ENCODE peak calls at places on chromosome 3, in nine cellular contexts. One of them, this sample, is unnamed.
A peak's percentile ranks its signal among the peaks of the same experiment; 100 is the strongest.

GRCh38 chr3:7800006-7800780 is 701.4 kb upstream of the LMCD1 start:
- DNase-seq in endodermal cell: no peak
- DNase-seq in MCF 10A: peak; percentile 4
- DNase-seq in psoas muscle: no peak
- DNase-seq in left lung: no peak
- DNase-seq in choroid plexus epithelial cell: peak; percentile 20
- DNase-seq in A549: no peak
- DNase-seq in RWPE1: no peak
- DNase-seq in lower leg skin: no peak
- DNase-seq in this sample: no peak

GRCh38 chr3:105274958-105275357 is 91.8 kb upstream of the ALCAM start:
- DNase-seq in RWPE1: peak; percentile 24
- DNase-seq in left lung: no peak
- DNase-seq in A549: no peak
- DNase-seq in psoas muscle: no peak
- DNase-seq in MCF 10A: peak; percentile 84
- DNase-seq in choroid plexus epithelial cell: peak; percentile 69
- DNase-seq in lower leg skin: no peak
- DNase-seq in endodermal cell: no peak
- DNase-seq in this sample: no peak

GRCh38 chr3:186902154-186902553 is 28.2 kb upstream of the ST6GAL1 start:
- DNase-seq in psoas muscle: no peak
- DNase-seq in choroid plexus epithelial cell: peak; percentile 86
- DNase-seq in MCF 10A: no peak
- DNase-seq in lower leg skin: no peak
- DNase-seq in endodermal cell: peak; percentile 67
- DNase-seq in RWPE1: no peak
- DNase-seq in A549: no peak
- DNase-seq in left lung: no peak
- DNase-seq in this sample: no peak

GRCh38 chr3:179765396-179765795 is 112.6 kb downstream of the USP13 start:
- DNase-seq in A549: no peak
- DNase-seq in choroid plexus epithelial cell: no peak
- DNase-seq in endodermal cell: no peak
- DNase-seq in psoas muscle: no peak
- DNase-seq in lower leg skin: no peak
- DNase-seq in MCF 10A: no peak
- DNase-seq in left lung: no peak
- DNase-seq in RWPE1: no peak
- DNase-seq in this sample: no peak

GRCh38 chr3:185489462-185489861 is 9.4 kb downstream of the TMEM41A start:
- DNase-seq in choroid plexus epithelial cell: no peak
- DNase-seq in left lung: no peak
- DNase-seq in RWPE1: no peak
- DNase-seq in endodermal cell: no peak
- DNase-seq in lower leg skin: no peak
- DNase-seq in psoas muscle: no peak
- DNase-seq in MCF 10A: no peak
- DNase-seq in A549: no peak
- DNase-seq in this sample: no peak

GRCh38 chr3:98188553-98188952 is 22.1 kb downstream of the OR5H15 start:
- DNase-seq in RWPE1: peak; percentile 9
- DNase-seq in A549: no peak
- DNase-seq in left lung: no peak
- DNase-seq in lower leg skin: no peak
- DNase-seq in MCF 10A: peak; percentile 29
- DNase-seq in choroid plexus epithelial cell: peak; percentile 15
- DNase-seq in psoas muscle: no peak
- DNase-seq in endodermal cell: no peak
- DNase-seq in this sample: no peak

GRCh38 chr3:69936266-69936665 is 63.3 kb upstream of the SAMMSON start:
- DNase-seq in endodermal cell: no peak
- DNase-seq in A549: no peak
- DNase-seq in RWPE1: no peak
- DNase-seq in lower leg skin: no peak
- DNase-seq in psoas muscle: no peak
- DNase-seq in left lung: no peak
- DNase-seq in choroid plexus epithelial cell: no peak
- DNase-seq in MCF 10A: no peak
- DNase-seq in this sample: no peak

GRCh38 chr3:160035757-160036156 is 47.1 kb downstream of the IL12A start:
- DNase-seq in endodermal cell: no peak
- DNase-seq in lower leg skin: no peak
- DNase-seq in A549: no peak
- DNase-seq in psoas muscle: no peak
- DNase-seq in MCF 10A: no peak
- DNase-seq in RWPE1: no peak
- DNase-seq in left lung: no peak
- DNase-seq in choroid plexus epithelial cell: no peak
- DNase-seq in this sample: no peak

GRCh38 chr3:61725851-61726333 is 164.5 kb downstream of the PTPRG start:
- DNase-seq in psoas muscle: no peak
- DNase-seq in left lung: no peak
- DNase-seq in RWPE1: no peak
- DNase-seq in lower leg skin: no peak
- DNase-seq in choroid plexus epithelial cell: peak; percentile 89
- DNase-seq in endodermal cell: peak; percentile 68
- DNase-seq in MCF 10A: peak; percentile 7
- DNase-seq in A549: no peak
- DNase-seq in this sample: no peak

GRCh38 chr3:52052831-52053306 is 3.5 kb downstream of the DUSP7 start:
- DNase-seq in RWPE1: peak; percentile 47
- DNase-seq in left lung: peak; percentile 92
- DNase-seq in endodermal cell: peak; percentile 94
- DNase-seq in psoas muscle: peak; percentile 92
- DNase-seq in MCF 10A: peak; percentile 87
- DNase-seq in lower leg skin: peak; percentile 96
- DNase-seq in A549: peak; percentile 38
- DNase-seq in choroid plexus epithelial cell: peak; percentile 78
- DNase-seq in this sample: peak; percentile 74

GRCh38 chr3:52055537-52056351 is 627 bp downstream of the DUSP7 start:
- DNase-seq in MCF 10A: no peak
- DNase-seq in psoas muscle: peak; percentile 79
- DNase-seq in left lung: no peak
- DNase-seq in lower leg skin: no peak
- DNase-seq in endodermal cell: peak; percentile 85
- DNase-seq in choroid plexus epithelial cell: peak; percentile 57
- DNase-seq in A549: peak; percentile 23
- DNase-seq in RWPE1: no peak
- DNase-seq in this sample: peak; percentile 64

GRCh38 chr3:52054689-52055511 is 1.5 kb downstream of the DUSP7 start:
- DNase-seq in A549: no peak
- DNase-seq in lower leg skin: no peak
- DNase-seq in RWPE1: no peak
- DNase-seq in endodermal cell: peak; percentile 80
- DNase-seq in left lung: no peak
- DNase-seq in MCF 10A: no peak
- DNase-seq in choroid plexus epithelial cell: no peak
- DNase-seq in psoas muscle: no peak
- DNase-seq in this sample: peak; percentile 26

GRCh38 chr3:52051444-52051843 is 4.9 kb downstream of the DUSP7 start:
- DNase-seq in endodermal cell: no peak
- DNase-seq in MCF 10A: no peak
- DNase-seq in psoas muscle: no peak
- DNase-seq in A549: no peak
- DNase-seq in left lung: no peak
- DNase-seq in RWPE1: no peak
- DNase-seq in lower leg skin: no peak
- DNase-seq in choroid plexus epithelial cell: no peak
- DNase-seq in this sample: no peak

DNA sequence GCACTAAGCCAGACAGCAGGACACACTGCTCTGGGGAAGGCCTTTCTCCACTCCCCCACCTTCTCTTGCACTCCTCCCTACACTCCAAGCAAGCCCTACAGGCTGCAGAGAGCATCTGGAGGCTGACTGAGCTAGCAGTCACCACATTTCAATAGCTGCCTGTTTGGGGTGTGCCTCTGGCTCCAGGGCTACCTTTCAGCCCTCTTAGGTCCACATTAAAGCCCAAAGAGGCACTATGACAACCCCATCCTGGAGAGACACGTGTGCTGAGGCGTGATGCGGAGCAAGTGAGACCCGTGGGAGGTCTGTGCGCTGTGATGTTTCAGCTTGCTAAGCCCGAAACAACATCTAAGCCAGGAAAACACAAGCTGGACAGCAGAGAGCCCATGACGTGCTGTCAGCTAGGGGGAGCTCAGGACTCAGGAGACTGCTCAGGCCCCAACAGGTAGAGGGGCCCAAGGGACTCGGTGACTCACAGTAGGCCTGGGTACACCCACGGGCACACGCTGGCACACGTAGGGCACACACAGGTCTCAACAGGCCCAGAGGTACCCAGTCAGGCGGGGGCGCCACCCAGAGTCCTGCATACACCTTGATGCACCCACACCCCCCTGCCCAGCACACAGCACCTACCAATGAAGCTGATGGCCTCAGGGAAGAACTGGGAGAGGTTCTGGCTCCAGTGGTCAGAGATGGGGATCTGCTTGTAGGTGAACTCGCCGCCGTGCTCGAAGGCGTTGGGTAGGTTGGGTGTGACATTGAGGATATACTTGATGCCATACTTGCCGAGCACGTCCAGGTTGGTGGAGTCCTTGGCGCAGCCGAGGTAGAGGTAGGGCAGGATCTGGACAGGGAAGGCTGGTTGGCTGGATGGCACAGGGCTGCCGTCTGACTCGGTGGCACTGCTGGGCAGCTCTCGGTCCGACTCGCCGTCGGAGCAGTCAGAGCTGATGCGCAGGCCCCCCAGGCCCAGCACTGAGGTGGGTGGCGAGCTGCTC is 2.8 kb downstream of the DUSP7 start:
- DNase-seq in lower leg skin: peak; percentile 93
- DNase-seq in endodermal cell: peak; percentile 61
- DNase-seq in left lung: no peak
- DNase-seq in psoas muscle: peak; percentile 69
- DNase-seq in MCF 10A: peak; percentile 97
- DNase-seq in RWPE1: peak; percentile 85
- DNase-seq in A549: no peak
- DNase-seq in choroid plexus epithelial cell: peak; percentile 64
- DNase-seq in this sample: peak; percentile 26
- TF ChIP-seq CTCF in lower leg skin: no peak
- TF ChIP-seq CTCF in endodermal cell: peak; percentile 44
- TF ChIP-seq CTCF in left lung: no peak
- TF ChIP-seq CTCF in psoas muscle: peak; percentile 6
- TF ChIP-seq CTCF in MCF 10A: peak; percentile 27
- TF ChIP-seq CTCF in RWPE1: peak; percentile 57
- TF ChIP-seq CTCF in A549: peak; percentile 20
- TF ChIP-seq CTCF in choroid plexus epithelial cell: peak; percentile 62
- TF ChIP-seq CTCF in this sample: no peak

DNA sequence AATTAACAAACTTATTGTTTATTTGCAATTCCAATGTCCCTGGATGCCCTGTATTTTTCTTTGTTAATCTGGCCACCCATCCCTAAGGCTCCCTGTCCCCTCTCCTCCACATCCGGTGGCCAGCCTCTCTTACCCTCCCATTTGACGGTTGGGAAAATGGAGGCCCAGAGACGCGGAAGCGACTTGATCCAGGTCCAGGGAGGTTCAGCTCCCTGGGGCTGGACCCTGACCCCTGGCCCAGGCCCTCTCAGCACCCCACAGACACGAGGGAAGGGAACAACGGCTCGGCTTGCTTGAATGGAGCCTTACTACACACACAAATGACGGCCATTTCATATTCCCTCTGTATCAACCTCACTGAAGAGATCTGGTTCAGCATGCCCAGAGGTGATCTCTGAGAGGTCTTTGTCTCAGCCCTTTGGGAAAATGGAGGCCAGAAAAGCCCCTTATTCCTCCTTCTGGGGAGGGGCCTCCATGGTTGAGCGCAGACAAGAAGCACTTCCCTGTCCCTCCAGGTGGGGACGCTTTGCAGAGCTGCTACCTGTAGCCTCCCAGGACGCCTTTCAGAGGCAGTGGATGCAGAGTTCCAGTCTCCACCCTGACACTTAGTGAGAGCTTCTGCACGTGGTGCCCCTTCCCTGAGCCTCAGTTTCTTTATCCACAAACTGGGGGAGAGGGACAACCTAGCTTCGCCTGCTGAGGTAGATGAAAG is 82.1 kb downstream of the ATP2B2 start:
- DNase-seq in A549: no peak
- DNase-seq in left lung: no peak
- DNase-seq in RWPE1: no peak
- DNase-seq in lower leg skin: no peak
- DNase-seq in choroid plexus epithelial cell: no peak
- DNase-seq in psoas muscle: no peak
- DNase-seq in MCF 10A: no peak
- DNase-seq in endodermal cell: peak; percentile 70
- DNase-seq in this sample: no peak
- TF ChIP-seq CTCF in A549: no peak
- TF ChIP-seq CTCF in left lung: no peak
- TF ChIP-seq CTCF in RWPE1: no peak
- TF ChIP-seq CTCF in lower leg skin: no peak
- TF ChIP-seq CTCF in choroid plexus epithelial cell: no peak
- TF ChIP-seq CTCF in psoas muscle: no peak
- TF ChIP-seq CTCF in MCF 10A: no peak
- TF ChIP-seq CTCF in endodermal cell: peak; percentile 55
- TF ChIP-seq CTCF in this sample: no peak

DNA sequence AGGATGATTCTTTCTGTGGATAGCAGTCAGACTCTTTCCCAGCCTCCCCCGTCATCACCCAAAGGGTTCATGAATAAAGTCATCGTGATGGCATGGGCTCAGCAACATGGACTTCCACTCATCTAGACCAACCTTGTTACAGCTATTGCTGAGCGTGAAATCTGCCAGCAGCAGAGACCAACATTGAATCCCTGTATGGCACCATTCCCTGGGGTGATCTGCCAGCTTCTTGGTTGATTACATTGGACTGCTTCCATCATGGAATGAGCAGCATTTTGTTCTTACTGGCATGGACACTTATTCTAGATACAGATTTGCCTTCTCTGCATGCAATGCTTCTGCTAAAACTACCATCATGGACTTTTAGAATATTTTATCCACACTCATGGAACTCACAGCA is 195.6 kb upstream of the AZI2 start:
- DNase-seq in endodermal cell: no peak
- DNase-seq in RWPE1: no peak
- DNase-seq in lower leg skin: no peak
- DNase-seq in psoas muscle: no peak
- DNase-seq in choroid plexus epithelial cell: no peak
- DNase-seq in MCF 10A: no peak
- DNase-seq in A549: no peak
- DNase-seq in left lung: no peak
- DNase-seq in this sample: no peak
- TF ChIP-seq CTCF in endodermal cell: no peak
- TF ChIP-seq CTCF in RWPE1: no peak
- TF ChIP-seq CTCF in lower leg skin: no peak
- TF ChIP-seq CTCF in psoas muscle: no peak
- TF ChIP-seq CTCF in choroid plexus epithelial cell: no peak
- TF ChIP-seq CTCF in MCF 10A: no peak
- TF ChIP-seq CTCF in A549: no peak
- TF ChIP-seq CTCF in left lung: no peak
- TF ChIP-seq CTCF in this sample: no peak

DNA sequence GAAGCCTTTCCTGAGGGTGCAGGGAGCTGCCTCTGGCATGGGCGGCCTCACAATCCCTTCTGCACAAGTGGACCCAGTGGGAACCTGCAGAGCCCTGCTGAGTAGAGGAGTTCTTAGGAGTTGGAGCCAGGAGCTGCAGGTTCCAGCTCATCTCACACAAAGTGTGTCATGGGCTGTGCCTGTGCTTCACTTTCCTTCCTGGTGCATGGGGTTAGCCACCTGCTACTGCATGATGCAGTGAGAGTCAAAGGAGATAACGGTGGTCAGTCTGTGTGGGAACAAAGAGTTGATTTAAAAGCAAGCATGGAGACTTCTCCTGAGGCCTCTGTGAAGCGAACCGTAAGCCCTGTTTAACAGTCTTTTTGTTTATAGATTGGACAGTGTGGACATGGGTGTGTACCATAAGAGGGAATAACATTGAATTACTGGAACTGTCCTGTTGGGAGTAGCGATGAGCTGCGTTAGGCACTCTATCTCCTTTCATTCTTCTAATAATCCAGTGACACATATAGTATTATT is 68.6 kb upstream of the PRR23C start:
- DNase-seq in psoas muscle: no peak
- DNase-seq in lower leg skin: no peak
- DNase-seq in MCF 10A: peak; percentile 15
- DNase-seq in choroid plexus epithelial cell: no peak
- DNase-seq in endodermal cell: peak; percentile 46
- DNase-seq in A549: no peak
- DNase-seq in left lung: no peak
- DNase-seq in RWPE1: no peak
- DNase-seq in this sample: no peak
- TF ChIP-seq CTCF in psoas muscle: no peak
- TF ChIP-seq CTCF in lower leg skin: no peak
- TF ChIP-seq CTCF in MCF 10A: no peak
- TF ChIP-seq CTCF in choroid plexus epithelial cell: no peak
- TF ChIP-seq CTCF in endodermal cell: peak; percentile 22
- TF ChIP-seq CTCF in A549: no peak
- TF ChIP-seq CTCF in left lung: no peak
- TF ChIP-seq CTCF in RWPE1: no peak
- TF ChIP-seq CTCF in this sample: no peak

This sample was measured in endothelial cell.